ENCODE peak calls at places on chromosomes 7 and 10, in eight cellular contexts. D, Q, N, Y, B, F, C and M are unnamed samples.

GRCh38 chr7:93133020-93133419 is 15.2 kb downstream of the SAMD9L start:
- DNase-seq in D (no peak), B (no peak), F (no peak), N (no peak), C (no peak), Q (no peak), Y (no peak), M (no peak)

GRCh38 chr7:18221377-18222290 is 194.0 kb upstream of the PRPS1L1 start:
- DNase-seq in D (no peak), Q (no peak), F (peak), C (no peak), Y (no peak), B (peak), N (peak), M (peak)

GRCh38 chr7:23335621-23336020 is 36.5 kb downstream of the MALSU1 start:
- DNase-seq in B (no peak), Q (no peak), Y (no peak), N (no peak), D (no peak), C (no peak), F (no peak), M (no peak)

GRCh38 chr10:50470798-50471582 is 152.8 kb downstream of the SGMS1 start:
- DNase-seq in F (peak), Q (no peak), C (no peak), D (no peak), N (no peak), Y (no peak), B (peak), M (no peak)

GRCh38 chr10:69730251-69731156 is 71.2 kb upstream of the COL13A1 start:
- DNase-seq in N (no peak), Q (no peak), Y (no peak), C (no peak), D (no peak), F (no peak), B (peak), M (no peak)

GRCh38 chr7:151115836-151116418 is 29.7 kb downstream of the AGAP3 start:
- DNase-seq in D (no peak), B (no peak), N (no peak), Q (no peak), C (no peak), F (no peak), Y (no peak), M (peak)

GRCh38 chr7:45714521-45714820 is 140.3 kb downstream of the ADCY1 start:
- DNase-seq in Q (no peak), B (no peak), F (no peak), Y (no peak), C (no peak), D (no peak), N (no peak), M (no peak)

GRCh38 chr7:20776214-20776875 is 10.3 kb downstream of the SP8 start:
- DNase-seq in D (no peak), C (no peak), Q (no peak), Y (no peak), N (no peak), F (no peak), B (no peak), M (no peak)

GRCh38 chr7:32047075-32047474 is 23.1 kb downstream of the PDE1C start:
- DNase-seq in Q (no peak), N (no peak), D (no peak), C (no peak), B (no peak), Y (no peak), F (no peak), M (no peak)

GRCh38 chr7:70238171-70238575 is 639.9 kb downstream of the AUTS2 start:
- DNase-seq in B (no peak), D (no peak), N (no peak), Y (no peak), F (no peak), C (no peak), Q (peak), M (no peak)

GRCh38 chr7:131190146-131190545 is 137.5 kb upstream of the MKLN1 start:
- DNase-seq in C (no peak), B (peak), N (peak), D (no peak), Q (no peak), Y (no peak), F (no peak), M (peak)

GRCh38 chr10:75358835-75359421 is 42.6 kb downstream of the ZNF503 start:
- DNase-seq in D (no peak), B (peak), N (peak), Q (no peak), F (peak), Y (no peak), C (no peak), M (peak)

GRCh38 chr10:113127285-113128283 is 177.5 kb downstream of the TCF7L2 start:
- DNase-seq in B (no peak), N (no peak), Y (no peak), Q (no peak), C (no peak), F (no peak), D (no peak), M (no peak)

GRCh38 chr10:104406715-104407517 is 53.3 kb downstream of the CFAP58 start:
- DNase-seq in Q (no peak), B (peak), N (peak), C (no peak), Y (no peak), F (peak), D (no peak), M (peak)

GRCh38 chr7:84277628-84278224 is 83.1 kb upstream of the SEMA3A start:
- DNase-seq in N (no peak), D (no peak), F (peak), B (no peak), Y (no peak), C (no peak), Q (no peak), M (no peak)